ENCODE peak calls at places on chromosomes 3 and 15, in five cellular contexts. R, S, Z, N and D are unnamed samples.
A peak's percentile ranks its signal among the peaks of the same experiment; 100 is the strongest.

GRCh38 chr3:188978772-188979171 is 193.0 kb upstream of the TPRG1 start:
- DNase-seq in S (peak; percentile 42), Z (peak; percentile 4), N (no peak), R (no peak), D (peak; percentile 75)

GRCh38 chr3:59641169-59641914 is 591.5 kb upstream of the CFAP20DC start:
- DNase-seq in R (no peak), Z (no peak), N (no peak), S (peak; percentile 14), D (peak; percentile 26)

GRCh38 chr15:95176794-95177577 is 945.6 kb downstream of the MCTP2 start:
- DNase-seq in N (no peak), R (no peak), Z (no peak), S (no peak), D (no peak)

GRCh38 chr3:86988235-86988634 is 2.7 kb downstream of the VGLL3 start:
- DNase-seq in S (peak; percentile 95), N (no peak), R (no peak), Z (no peak), D (no peak)

GRCh38 chr15:60218256-60218655 is 179.5 kb downstream of the ANXA2 start:
- DNase-seq in N (no peak), Z (no peak), R (no peak), S (no peak), D (no peak)

GRCh38 chr3:69784854-69785523 is 45.7 kb downstream of the MITF start:
- DNase-seq in S (peak; percentile 51), Z (no peak), R (no peak), N (no peak), D (peak; percentile 46)

GRCh38 chr3:161171113-161171512 is 50.0 kb upstream of the NMD3 start:
- DNase-seq in S (peak; percentile 86), R (no peak), N (no peak), Z (no peak), D (peak; percentile 19)

GRCh38 chr3:9041626-9042025 is 78.4 kb upstream of the RAD18 start:
- DNase-seq in R (no peak), Z (no peak), S (no peak), N (no peak), D (no peak)

GRCh38 chr15:39251413-39252197 is 329.3 kb upstream of the THBS1 start:
- DNase-seq in R (no peak), S (peak; percentile 64), Z (no peak), N (no peak), D (no peak)

GRCh38 chr15:100159436-100159835 is 182.3 kb downstream of the ADAMTS17 start:
- DNase-seq in N (no peak), S (no peak), R (no peak), Z (no peak), D (no peak)

GRCh38 chr3:112087746-112088145 is 1.6 kb downstream of the C3orf52 start:
- DNase-seq in N (no peak), Z (no peak), R (no peak), S (no peak), D (no peak)

GRCh38 chr3:5013021-5013906 is 34.0 kb downstream of the BHLHE40 start:
- DNase-seq in Z (no peak), R (peak; percentile 39), S (no peak), N (peak; percentile 92), D (no peak)

GRCh38 chr3:27629381-27629780 is 92.7 kb downstream of the EOMES start:
- DNase-seq in S (no peak), Z (no peak), N (no peak), R (no peak), D (no peak)

GRCh38 chr3:150870406-150870805 is 34.8 kb downstream of the MINDY4B start:
- DNase-seq in N (no peak), R (no peak), S (peak; percentile 59), Z (no peak), D (no peak)

GRCh38 chr3:172466553-172467130 is 18.4 kb upstream of the GHSR start:
- DNase-seq in R (no peak), Z (no peak), N (no peak), S (peak; percentile 30), D (no peak)

GRCh38 chr3:191499307-191500125 is 38.6 kb downstream of the PYDC2 start:
- DNase-seq in S (peak; percentile 61), N (no peak), Z (peak; percentile 13), R (no peak), D (peak; percentile 56)

GRCh38 chr3:59968510-59968909 is 918.7 kb upstream of the CFAP20DC start:
- DNase-seq in N (no peak), S (no peak), Z (peak; percentile 9), R (no peak), D (no peak)

GRCh38 chr15:72227192-72227586 is 3.8 kb downstream of the PKM start:
- DNase-seq in S (peak; percentile 86), R (no peak), Z (no peak), N (no peak), D (no peak)

GRCh38 chr3:194142156-194142910 is 6.4 kb downstream of the HES1 start:
- DNase-seq in S (no peak), N (no peak), R (no peak), Z (no peak), D (peak; percentile 72)

GRCh38 chr15:72307036-72307435 is 12.9 kb downstream of the CELF6 start:
- DNase-seq in N (no peak), Z (no peak), R (no peak), S (no peak), D (no peak)

GRCh38 chr3:153961498-153961897 is 159.7 kb upstream of the ARHGEF26 start:
- DNase-seq in S (no peak), R (no peak), Z (peak; percentile 43), N (no peak), D (no peak)

GRCh38 chr3:190031887-190032752 is 88.6 kb downstream of the P3H2 start:
- DNase-seq in R (no peak), S (no peak), Z (no peak), N (no peak), D (no peak)

GRCh38 chr15:76636059-76636458 is 269.1 kb downstream of the SCAPER start:
- DNase-seq in S (peak; percentile 4), Z (no peak), N (no peak), R (no peak), D (no peak)

GRCh38 chr3:51975857-51976549 is 1.1 kb downstream of the ABHD14A start:
- DNase-seq in S (peak; percentile 59), N (peak; percentile 66), Z (peak; percentile 78), R (peak; percentile 77), D (peak; percentile 93)

GRCh38 chr15:99411234-99411633 is 154.6 kb upstream of the MEF2A start:
- DNase-seq in Z (no peak), S (no peak), R (no peak), N (no peak), D (no peak)

GRCh38 chr15:46344115-46344749 is 709.4 kb downstream of the SQOR start:
- DNase-seq in R (no peak), N (no peak), Z (peak; percentile 24), S (no peak), D (no peak)

GRCh38 chr15:78737187-78737820 is 74.0 kb downstream of the ADAMTS7 start:
- DNase-seq in R (no peak), N (no peak), S (no peak), Z (no peak), D (no peak)

GRCh38 chr3:127728417-127728816 is 55.7 kb downstream of the ABTB1 start:
- DNase-seq in Z (no peak), S (no peak), N (peak; percentile 33), R (no peak), D (no peak)

GRCh38 chr15:50146661-50147060 is 27.6 kb upstream of the ATP8B4 start:
- DNase-seq in R (no peak), N (no peak), Z (no peak), S (no peak), D (no peak)

GRCh38 chr15:31498756-31499155 is 172.1 kb downstream of the KLF13 start:
- DNase-seq in Z (no peak), R (no peak), N (no peak), S (no peak), D (no peak)
- TF ChIP-seq CTCF in Z (no peak), R (no peak), N (no peak), S (no peak), D (no peak)

DNA sequence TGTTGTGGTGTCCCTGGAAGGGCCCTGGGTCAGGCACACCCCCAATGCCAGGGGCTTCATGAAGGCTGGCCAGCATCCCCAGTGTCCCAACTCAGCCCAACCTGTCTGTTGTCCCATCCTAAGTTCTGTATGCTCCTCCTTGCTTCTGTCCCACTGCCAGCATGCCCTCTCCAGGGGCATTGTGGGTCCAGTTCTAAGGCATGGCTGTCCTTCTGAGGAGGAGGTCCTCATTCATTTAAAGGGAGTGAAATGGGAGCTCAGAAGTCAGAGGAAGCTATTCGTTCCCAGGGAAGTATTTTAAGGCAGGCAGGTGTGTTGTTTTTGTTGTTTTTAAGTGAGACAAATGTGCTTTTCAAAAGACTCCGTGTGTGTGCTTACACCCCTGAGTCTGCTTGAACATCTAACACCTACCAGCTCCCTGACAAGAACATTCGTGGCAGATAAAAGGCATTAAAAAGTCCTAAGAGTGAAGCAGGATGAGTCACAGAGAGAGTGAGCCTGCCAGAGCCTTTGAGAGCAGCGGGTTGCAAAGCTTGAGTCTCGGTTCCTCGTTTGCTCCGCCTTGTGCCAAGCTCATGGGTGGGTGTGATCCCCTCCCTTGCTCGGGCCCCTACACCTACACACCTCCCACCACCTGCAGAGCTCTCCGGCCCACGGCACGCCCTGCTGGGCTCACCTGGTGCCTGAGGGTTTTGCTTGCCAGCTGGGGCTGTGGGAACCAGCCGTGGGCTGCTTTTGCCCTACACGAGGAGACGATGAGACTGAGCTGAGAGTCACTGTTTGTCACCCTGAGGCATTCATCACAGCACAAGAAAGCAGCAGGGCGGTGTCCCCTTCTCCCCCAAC is 183.4 kb upstream of the TOPAZ1 start:
- DNase-seq in S (peak; percentile 24), R (peak; percentile 66), Z (peak; percentile 8), N (no peak), D (no peak)
- H3K4me3 ChIP-seq in S (no peak overlapping the region), R (no peak overlapping the region), Z (no peak overlapping the region), N (no peak overlapping the region), D (no peak overlapping the region)

DNA sequence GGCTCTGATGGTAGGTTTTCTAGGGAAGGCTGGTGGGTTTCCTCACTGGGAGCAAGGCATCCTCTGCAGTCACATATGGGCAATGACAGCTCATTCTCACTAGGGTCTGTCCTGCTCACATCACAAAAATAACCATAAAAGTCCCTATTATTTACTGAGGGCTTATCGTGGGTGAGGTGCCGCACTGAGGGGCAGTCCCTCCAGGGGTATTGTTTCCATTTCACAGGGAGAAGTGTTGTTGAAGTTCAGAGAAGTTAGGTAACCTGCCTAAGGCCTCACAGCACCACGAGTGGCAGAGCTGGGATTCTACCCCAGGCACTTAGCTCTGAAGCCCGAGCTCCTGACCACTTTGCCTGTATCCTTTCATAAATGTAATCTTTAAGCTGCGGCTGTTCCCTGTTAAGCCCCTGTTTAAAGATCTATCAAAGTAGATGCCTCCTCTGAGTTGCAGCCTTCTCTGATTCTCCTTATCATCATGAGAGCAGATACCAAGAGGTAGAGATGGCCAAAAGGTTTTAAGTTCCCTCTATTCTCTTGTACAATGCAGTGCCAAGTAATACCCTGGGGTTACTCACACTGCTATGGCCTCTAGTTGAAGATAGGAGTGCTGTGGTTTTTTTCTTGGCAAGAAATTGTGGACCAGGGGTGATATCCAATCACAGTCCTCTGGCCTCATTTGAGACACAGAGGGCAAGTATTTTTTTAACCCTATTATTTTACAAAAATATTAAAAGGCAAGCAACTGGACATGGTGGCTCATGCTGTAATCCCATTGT is 107.0 kb downstream of the RPLP1 start:
- DNase-seq in R (no peak), Z (no peak), S (peak; percentile 14), N (no peak), D (no peak)
- TF ChIP-seq CTCF in R (no peak), Z (no peak), S (peak; percentile 11), N (no peak), D (no peak)

GRCh38 chr15:52288986-52289385 is 6.6 kb downstream of the MYO5C start:
- DNase-seq in S (no peak), N (no peak), R (no peak), Z (no peak), D (no peak)
- H3K4me3 ChIP-seq in S (no peak overlapping the region), N (no peak overlapping the region), R (no peak overlapping the region), Z (no peak overlapping the region), D (no peak overlapping the region)